ENCODE peak calls at places on chromosomes 16 and 17, in four cellular contexts. Y, U, T and V are unnamed samples.
A peak's percentile ranks its signal among the peaks of the same experiment; 100 is the strongest.

GRCh38 chr16:75099738-75100615 is 16.6 kb downstream of the LDHD start:
- DNase-seq in Y (peak; percentile 26), U (no peak), T (no peak), V (no peak)

GRCh38 chr16:74603848-74604247 is 3.1 kb downstream of the GLG1 start:
- DNase-seq in Y (no peak), U (no peak), T (no peak), V (no peak)

GRCh38 chr17:44672479-44673093 is 16.3 kb downstream of the MEIOC start:
- DNase-seq in Y (no peak), U (peak; percentile 27), T (no peak), V (no peak)

GRCh38 chr16:287298-287811 is 4.4 kb downstream of the PDIA2 start:
- DNase-seq in Y (no peak), U (no peak), T (no peak), V (no peak)

GRCh38 chr17:2683912-2684311 is 27.7 kb downstream of the CLUH start:
- DNase-seq in Y (no peak), U (no peak), T (peak; percentile 58), V (no peak)

GRCh38 chr16:2469399-2470233 is 1.5 kb upstream of the NTN3 start:
- DNase-seq in Y (no peak), U (no peak), T (no peak), V (no peak)

GRCh38 chr17:50677851-50678375 is 29.8 kb downstream of the ANKRD40 start:
- DNase-seq in Y (no peak), U (no peak), T (no peak), V (no peak)

GRCh38 chr16:4801051-4801961 is 1.1 kb downstream of the ROGDI start:
- DNase-seq in Y (peak; percentile 19), U (no peak), T (peak; percentile 18), V (no peak)

GRCh38 chr16:66711581-66711980 is 15.0 kb upstream of the CMTM4 start:
- DNase-seq in Y (no peak), U (no peak), T (no peak), V (no peak)

GRCh38 chr17:69539781-69540319 is 125.4 kb downstream of the MAP2K6 start:
- DNase-seq in Y (no peak), U (peak; percentile 8), T (peak; percentile 12), V (peak; percentile 4)

GRCh38 chr16:12463961-12464360 is 339.7 kb downstream of the CPPED1 start:
- DNase-seq in Y (no peak), U (no peak), T (no peak), V (no peak)

GRCh38 chr16:50917941-50918340 is 176.1 kb downstream of the CYLD start:
- DNase-seq in Y (no peak), U (no peak), T (no peak), V (no peak)

GRCh38 chr16:46765050-46765449 is 16.9 kb upstream of the MYLK3 start:
- DNase-seq in Y (no peak), U (no peak), T (no peak), V (no peak)

GRCh38 chr17:44005865-44006580 is 1.6 kb downstream of the NAGS start:
- DNase-seq in Y (peak; percentile 37), U (no peak), T (peak; percentile 74), V (no peak)